ENCODE peak calls at places on chromosomes 4 and X, in five cellular contexts. M is SK-N-SH, W is tibial artery, J is heart right ventricle, X is RWPE2. H is an unnamed sample.
A peak's percentile ranks its signal among the peaks of the same experiment; 100 is the strongest.

GRCh38 chrX:50081282-50081955 is 119.4 kb downstream of the AKAP4 start:
- DNase-seq in X (no peak), W (peak; percentile 29), J (peak; percentile 13), M (peak; percentile 27), H (no peak)

GRCh38 chr4:64756016-64756415 is 346.8 kb upstream of the TECRL start:
- DNase-seq in W (no peak), J (no peak), X (no peak), M (no peak), H (no peak)

GRCh38 chr4:113880240-113881028 is 99.0 kb downstream of the ARSJ start:
- DNase-seq in W (no peak), X (no peak), J (no peak), M (no peak), H (no peak)

GRCh38 chrX:10926404-10926803 is 184.7 kb upstream of the HCCS start:
- DNase-seq in M (no peak), J (no peak), X (no peak), W (no peak), H (no peak)

GRCh38 chr4:109990307-109991257 is 77.9 kb downstream of the EGF start:
- DNase-seq in W (no peak), M (no peak), J (no peak), X (no peak), H (no peak)

GRCh38 chr4:1011022-1011694 is at the start of gene FGFRL1:
- DNase-seq in W (peak; percentile 88), M (peak; percentile 79), J (peak; percentile 93), X (peak; percentile 92), H (peak; percentile 87)

GRCh38 chr4:97656034-97656720 is 487.1 kb downstream of the STPG2 start:
- DNase-seq in M (no peak), W (peak; percentile 25), X (no peak), J (no peak), H (no peak)

GRCh38 chr4:10093801-10094552 is 22.6 kb downstream of the WDR1 start:
- DNase-seq in M (peak; percentile 50), J (peak; percentile 75), X (no peak), W (no peak), H (no peak)

GRCh38 chrX:122878269-122878668 is 305.8 kb upstream of the GRIA3 start:
- DNase-seq in X (no peak), M (no peak), W (no peak), J (no peak), H (no peak)

GRCh38 chrX:55619547-55619946 is 3.7 kb upstream of the FOXR2 start:
- DNase-seq in W (no peak), J (no peak), M (no peak), X (no peak), H (no peak)

GRCh38 chr4:170087163-170087700 is 2.5 kb downstream of the AADAT start:
- DNase-seq in J (no peak), W (no peak), X (no peak), M (no peak), H (no peak)

DNA sequence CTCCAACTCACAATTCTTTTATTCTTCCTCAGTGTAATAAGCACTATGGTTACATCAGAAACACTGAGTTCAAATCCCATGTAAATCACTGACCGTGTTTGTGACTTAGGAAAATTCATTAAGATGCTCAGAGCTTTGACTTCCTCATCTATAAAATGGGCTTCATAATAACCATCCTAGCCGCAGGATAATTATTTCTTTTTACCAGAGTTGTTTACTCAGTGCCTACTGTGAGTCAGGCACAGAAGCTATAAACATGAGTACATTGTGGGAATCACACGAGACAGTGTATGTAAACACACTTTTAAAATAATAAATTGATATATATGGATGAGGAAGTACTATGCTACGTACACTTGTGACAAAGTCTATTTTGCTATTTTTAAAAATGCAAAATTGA is 296.3 kb upstream of the TENM3 start:
- DNase-seq in J (no peak), M (no peak), X (no peak), W (no peak), H (no peak)
- H3K27ac ChIP-seq in J (no peak overlapping the region), M (no peak overlapping the region), X (no peak overlapping the region), W (no peak overlapping the region), H (no peak overlapping the region)

GRCh38 chrX:41332988-41333743 is 796 bp upstream of the DDX3X start:
- DNase-seq in W (peak; percentile 84), M (peak; percentile 94), J (peak; percentile 84), X (peak; percentile 80), H (peak; percentile 90)

GRCh38 chrX:41332408-41332987 is 1.5 kb upstream of the DDX3X start:
- DNase-seq in W (peak; percentile 41), M (no peak), X (no peak), J (peak; percentile 17), H (no peak)

GRCh38 chrX:41334866-41335589 is 1.1 kb downstream of the DDX3X start:
- DNase-seq in J (peak; percentile 64), W (peak; percentile 63), X (no peak), M (peak; percentile 68), H (peak; percentile 83)

GRCh38 chrX:41333994-41334865 is at the start of gene DDX3X:
- DNase-seq in X (peak; percentile 72), J (peak; percentile 84), W (peak; percentile 81), M (peak; percentile 94), H (peak; percentile 95)

GRCh38 chrX:41333744-41333993 is 293 bp upstream of the DDX3X start:
- DNase-seq in W (peak; percentile 51), J (peak; percentile 69), X (peak; percentile 63), M (no peak), H (no peak)
- H3K4me3 ChIP-seq in W (peak overlapping the region; percentile 72), J (peak overlapping the region; percentile 100), X (peak overlapping the region; percentile 81), M (peak overlapping the region; percentile 99), H (peak overlapping the region; percentile 84)

GRCh38 chr4:108466936-108467902 is 153.2 kb upstream of the RPL34 start:
- DNase-seq in J (no peak), M (no peak), X (peak; percentile 56), W (no peak), H (peak; percentile 21)

GRCh38 chr4:108465886-108466491 is 154.4 kb upstream of the RPL34 start:
- DNase-seq in X (no peak), J (no peak), M (no peak), W (no peak), H (no peak)
- H3K4me1 ChIP-seq in X (peaks cover 9% of the 10 kb centered on the region), J (no peaks in the 10 kb centered on the region), M (peaks cover 4% of the 10 kb centered on the region), W (no peaks in the 10 kb centered on the region), H (peaks cover 32% of the 10 kb centered on the region)

DNA sequence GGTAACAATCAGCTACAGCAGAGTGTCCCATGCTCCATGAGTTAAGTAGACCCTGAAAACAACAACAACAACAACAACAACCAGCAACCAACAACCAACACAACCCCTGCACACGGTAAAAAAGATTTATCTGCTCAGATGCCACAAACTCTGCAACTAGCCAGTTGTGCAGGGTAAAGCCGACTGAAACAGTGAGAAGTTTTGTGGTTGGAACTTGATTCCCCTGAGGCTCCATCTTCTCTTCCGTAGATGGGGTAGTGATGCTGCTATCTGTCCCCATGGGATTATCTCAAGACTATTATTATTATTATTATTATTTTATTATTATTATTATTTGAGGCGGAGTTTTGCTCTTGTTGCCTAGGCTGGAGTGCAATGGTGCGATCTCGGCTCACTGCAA is 50.6 kb upstream of the RAPGEF2 start:
- DNase-seq in M (no peak), J (no peak), X (no peak), W (no peak), H (no peak)
- H3K27ac ChIP-seq in M (no peak overlapping the region), J (no peak overlapping the region), X (no peak overlapping the region), W (no peak overlapping the region), H (no peak overlapping the region)

GRCh38 chr4:23878912-23879732 is 10.7 kb downstream of the PPARGC1A start:
- DNase-seq in W (no peak), X (no peak), J (no peak), M (no peak), H (no peak)
- H3K4me3 ChIP-seq in W (no peak overlapping the region), X (no peak overlapping the region), J (no peak overlapping the region), M (no peak overlapping the region), H (no peak overlapping the region)

DNA sequence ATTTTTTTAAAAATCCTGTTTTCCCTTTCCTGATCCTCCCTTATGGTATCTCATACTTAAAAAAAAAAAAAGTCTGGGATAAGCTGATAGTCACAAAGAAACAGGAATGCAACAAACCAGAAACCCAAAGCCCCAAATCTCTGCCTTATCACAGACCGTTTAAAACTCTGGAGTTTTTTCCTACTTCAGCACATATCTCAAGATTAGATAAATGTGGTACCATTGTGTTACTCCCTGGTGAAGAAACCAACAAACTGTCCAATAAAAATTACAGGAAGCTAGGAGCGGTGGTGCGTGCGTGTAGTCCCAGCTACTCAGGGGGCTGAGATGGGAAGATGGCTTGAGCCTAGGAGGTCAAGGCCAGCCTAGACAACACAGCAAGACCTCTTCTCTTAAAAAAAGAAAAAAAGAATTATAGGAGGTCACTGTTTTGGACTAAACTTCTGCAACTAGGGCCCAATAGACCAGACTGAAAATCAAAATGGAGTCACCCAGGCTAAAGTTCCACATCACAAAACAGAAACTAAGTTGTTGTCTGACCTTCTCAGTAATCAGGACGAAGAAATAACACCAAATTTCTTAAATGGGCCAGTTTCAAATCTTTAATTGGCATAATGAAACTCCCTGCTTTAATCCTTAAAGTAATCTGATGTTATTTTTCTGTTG is 51.9 kb downstream of the RBM47 start:
- DNase-seq in W (no peak), M (no peak), J (no peak), X (no peak), H (no peak)
- H3K4me1 ChIP-seq in W (peaks cover 9% of the 10 kb centered on the region), M (peaks cover 12% of the 10 kb centered on the region), J (peaks cover 10% of the 10 kb centered on the region), X (peaks cover 22% of the 10 kb centered on the region), H (no peaks in the 10 kb centered on the region)

DNA sequence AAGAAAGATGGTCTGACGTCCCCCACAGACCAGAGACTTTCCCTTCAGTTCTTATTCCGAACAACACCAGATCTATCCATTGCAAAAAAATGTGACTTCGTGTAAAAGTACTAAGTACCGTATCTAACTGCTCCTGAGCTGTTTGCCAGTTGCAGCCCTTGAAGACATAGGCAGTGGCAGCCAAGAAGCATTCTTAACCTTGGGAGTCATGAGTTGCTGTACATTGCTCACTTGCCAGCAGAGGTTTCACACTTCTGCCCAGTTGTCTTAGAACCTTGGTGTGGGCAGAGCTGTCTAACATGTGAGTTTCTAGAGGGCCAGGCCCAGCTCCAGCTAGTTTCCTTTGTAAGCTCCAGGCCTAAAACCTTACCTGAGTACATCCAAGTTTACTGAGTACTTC is 10.5 kb upstream of the CHRDL1 start:
- DNase-seq in J (no peak), X (no peak), M (no peak), W (no peak), H (no peak)
- H3K27ac ChIP-seq in J (no peak overlapping the region), X (no peak overlapping the region), M (no peak overlapping the region), W (no peak overlapping the region), H (no peak overlapping the region)

GRCh38 chr4:133152801-133153526 is 3.9 kb downstream of the PCDH10 start:
- DNase-seq in M (no peak), W (no peak), J (no peak), X (no peak), H (no peak)

GRCh38 chr4:133150643-133151300 is 1.7 kb downstream of the PCDH10 start:
- DNase-seq in J (no peak), X (no peak), W (no peak), M (peak; percentile 20), H (no peak)

GRCh38 chr4:133151681-133152329 is 2.7 kb downstream of the PCDH10 start:
- DNase-seq in W (no peak), J (no peak), M (peak; percentile 44), X (no peak), H (no peak)

GRCh38 chr4:133151301-133151680 is 2.2 kb downstream of the PCDH10 start:
- DNase-seq in X (no peak), W (no peak), J (no peak), M (no peak), H (no peak)

GRCh38 chr4:133152330-133152791 is 3.3 kb downstream of the PCDH10 start:
- DNase-seq in M (no peak), W (no peak), J (no peak), X (no peak), H (no peak)
- H3K4me3 ChIP-seq in M (peak overlapping the region; percentile 7), W (peak overlapping the region; percentile 63), J (no peak overlapping the region), X (no peak overlapping the region), H (no peak overlapping the region)